ENCODE peak calls at places on chromosomes 6 and 20, in six cellular contexts. E is heart left ventricle, B is endothelial cell of umbilical vein, A is HCT116, T is tibial nerve, I is esophagus muscularis mucosa. U is an unnamed sample.

GRCh38 chr20:1854246-1854645 is 41.0 kb upstream of the SIRPA start:
- DNase-seq in E (no peak), B (no peak), A (no peak), T (no peak), I (no peak), U (no peak)

GRCh38 chr6:127561660-127562059 is 15.3 kb upstream of the C6orf58 start:
- DNase-seq in E (no peak), B (no peak), A (peak; percentile 46), T (no peak), I (no peak), U (no peak)

GRCh38 chr6:46606318-46606717 is 46.3 kb downstream of the CYP39A1 start:
- DNase-seq in E (no peak), B (no peak), A (no peak), T (no peak), I (no peak), U (no peak)

GRCh38 chr6:166058064-166058739 is 109.4 kb downstream of the TBXT start:
- DNase-seq in E (peak; percentile 44), B (no peak), A (no peak), T (no peak), I (no peak), U (peak; percentile 70)

GRCh38 chr20:39338977-39339376 is 376.8 kb downstream of the DHX35 start:
- DNase-seq in E (peak; percentile 28), B (no peak), A (no peak), T (no peak), I (no peak), U (no peak)

GRCh38 chr6:158783851-158784250 is 35.3 kb downstream of the EZR start:
- DNase-seq in E (no peak), B (no peak), A (no peak), T (no peak), I (no peak), U (no peak)

GRCh38 chr6:137488736-137489409 is 5.3 kb downstream of the OLIG3 start:
- DNase-seq in E (no peak), B (no peak), A (no peak), T (no peak), I (peak; percentile 90), U (no peak)

GRCh38 chr6:30730611-30731435 is 10.7 kb downstream of the TUBB start:
- DNase-seq in E (peak; percentile 71), B (peak; percentile 83), A (peak; percentile 77), T (peak; percentile 31), I (no peak), U (peak; percentile 59)

GRCh38 chr6:140105857-140106256 is 731.4 kb upstream of the CITED2 start:
- DNase-seq in E (no peak), B (no peak), A (peak; percentile 37), T (no peak), I (no peak), U (no peak)

GRCh38 chr6:19399406-19399805 is 437.8 kb upstream of the ID4 start:
- DNase-seq in E (no peak), B (no peak), A (no peak), T (peak; percentile 18), I (no peak), U (peak; percentile 58)

GRCh38 chr20:63740501-63741353 is 1.2 kb downstream of the SLC2A4RG start:
- DNase-seq in E (peak; percentile 93), B (peak; percentile 86), A (peak; percentile 48), T (peak; percentile 94), I (peak; percentile 97), U (peak; percentile 96)

GRCh38 chr6:105890521-105891244 is 195.5 kb upstream of the PRDM1 start:
- DNase-seq in E (no peak), B (no peak), A (no peak), T (no peak), I (peak; percentile 4), U (no peak)

GRCh38 chr6:26022166-26022510 is 59.5 kb downstream of the TRIM38 start:
- DNase-seq in E (peak; percentile 76), B (peak; percentile 90), A (peak; percentile 71), T (no peak), I (no peak), U (peak; percentile 59)

GRCh38 chr6:160122744-160123143 is 1.1 kb downstream of the SLC22A1 start:
- DNase-seq in E (no peak), B (no peak), A (no peak), T (no peak), I (no peak), U (no peak)
- TF ChIP-seq POLR2A in E (no peak), B (no peak), A (no peak), T (no peak), I (no peak), U (no peak)

GRCh38 chr6:74451953-74452352 is 753.9 kb downstream of the COL12A1 start:
- DNase-seq in E (no peak), B (no peak), A (no peak), T (no peak), I (no peak), U (no peak)

GRCh38 chr6:74459260-74459659 is 746.6 kb downstream of the COL12A1 start:
- DNase-seq in E (no peak), B (no peak), A (no peak), T (no peak), I (no peak), U (no peak)

GRCh38 chr6:74458536-74458935 is 747.3 kb downstream of the COL12A1 start:
- DNase-seq in E (no peak), B (no peak), A (no peak), T (no peak), I (no peak), U (no peak)

GRCh38 chr6:74455786-74456185 is 750.1 kb downstream of the COL12A1 start:
- DNase-seq in E (no peak), B (no peak), A (no peak), T (no peak), I (no peak), U (no peak)
- TF ChIP-seq CTCF in E (no peak), B (no peak), A (no peak), T (no peak), I (no peak), U (no peak)

GRCh38 chr6:31884528-31885035 is 5.8 kb upstream of the SLC44A4 start:
- DNase-seq in E (no peak), B (no peak), A (no peak), T (no peak), I (no peak), U (no peak)
- H3K36me3 ChIP-seq in E (no peaks in the 10 kb centered on the region), B (peaks cover 67% of the 10 kb centered on the region), A (peaks cover 76% of the 10 kb centered on the region), T (peaks cover 100% of the 10 kb centered on the region), I (peaks cover 100% of the 10 kb centered on the region), U (no peaks in the 10 kb centered on the region)

DNA sequence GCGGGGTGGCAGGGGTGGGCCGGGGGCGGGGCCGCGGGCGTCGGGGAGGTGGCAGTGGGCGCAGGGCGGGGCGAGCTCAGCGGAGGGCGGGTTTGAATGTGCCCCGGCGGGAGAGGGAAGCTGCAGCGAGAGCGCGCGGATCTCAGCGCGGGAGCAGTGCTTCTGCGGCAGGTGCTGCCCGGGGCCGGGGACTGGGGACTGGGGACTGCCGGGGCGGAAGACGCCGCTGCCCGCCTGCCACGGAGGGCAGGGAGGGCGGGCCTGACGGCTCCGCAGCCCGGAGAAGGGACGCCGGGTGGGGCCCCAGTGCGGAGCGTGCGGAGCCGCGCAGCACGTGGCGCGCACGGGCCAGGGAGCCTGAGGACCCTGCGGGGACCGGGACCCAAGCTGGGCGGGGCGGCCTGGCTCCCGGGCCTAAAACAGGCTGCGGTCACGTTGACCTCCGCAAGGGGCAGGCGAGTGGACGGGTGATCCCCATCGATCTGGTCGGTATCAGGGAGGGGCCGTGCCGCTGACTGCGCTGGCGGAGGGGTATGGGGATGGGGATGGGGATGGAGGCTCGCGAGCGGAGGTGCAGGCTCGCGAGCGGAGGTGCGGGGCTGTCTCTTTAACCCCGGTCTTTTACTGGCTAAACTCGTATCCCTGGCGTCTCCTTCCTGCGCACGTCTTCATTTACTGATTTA is at the start of gene SLC29A1:
- DNase-seq in E (peak; percentile 85), B (peak; percentile 66), A (no peak), T (peak; percentile 71), I (no peak), U (peak; percentile 74)
- TF ChIP-seq POLR2A in E (no peak), B (peak; percentile 71), A (peak; percentile 53), T (no peak), I (no peak), U (peak; percentile 38)

DNA sequence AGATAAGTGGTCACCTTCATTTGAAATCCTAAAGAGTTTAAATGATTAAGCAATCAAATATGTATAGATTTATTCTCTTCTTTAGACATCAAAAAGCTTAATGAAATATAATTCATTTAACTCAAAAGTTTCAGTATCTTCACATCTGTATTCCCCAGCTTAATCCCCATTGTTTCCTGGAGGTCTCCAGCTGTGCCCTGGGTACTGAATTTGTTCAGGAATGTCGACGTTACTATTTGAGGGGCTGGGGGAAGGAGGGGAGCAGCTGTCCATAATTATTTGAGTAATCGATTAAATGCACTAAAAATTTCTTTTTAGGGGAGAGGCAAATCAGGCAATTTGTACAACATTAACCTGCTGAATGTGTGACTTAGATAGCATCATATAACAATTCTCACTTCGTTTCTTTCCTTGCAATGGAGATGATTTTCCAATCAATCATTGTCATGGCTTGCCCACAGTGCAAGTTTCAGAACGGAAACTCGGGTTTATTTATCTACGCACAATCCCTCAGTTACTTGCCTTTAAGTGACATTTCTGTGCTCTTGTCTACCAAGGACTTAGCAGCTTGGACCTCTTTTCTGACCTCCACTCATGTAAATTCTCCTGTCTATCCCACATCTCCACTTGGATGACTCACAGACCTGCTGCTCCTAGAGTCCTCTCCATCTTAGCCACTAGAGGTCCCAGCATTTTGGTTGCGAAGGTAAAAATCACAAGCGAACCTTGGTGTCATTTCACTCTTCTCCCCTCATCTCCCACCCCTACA is 3.9 kb downstream of the DOK5 start:
- DNase-seq in E (no peak), B (no peak), A (peak; percentile 4), T (no peak), I (no peak), U (no peak)
- TF ChIP-seq CTCF in E (no peak), B (peak; percentile 10), A (no peak), T (no peak), I (no peak), U (no peak)

GRCh38 chr6:107813555-107814194 is 10.4 kb downstream of the SCML4 start:
- DNase-seq in E (no peak), B (no peak), A (no peak), T (no peak), I (peak; percentile 74), U (no peak)

GRCh38 chr6:107812370-107812769 is 11.7 kb downstream of the SCML4 start:
- DNase-seq in E (no peak), B (no peak), A (no peak), T (no peak), I (peak; percentile 90), U (no peak)

GRCh38 chr6:107809966-107810365 is 14.1 kb downstream of the SCML4 start:
- DNase-seq in E (no peak), B (no peak), A (no peak), T (no peak), I (peak; percentile 70), U (no peak)

GRCh38 chr6:107815846-107816245 is 8.3 kb downstream of the SCML4 start:
- DNase-seq in E (no peak), B (no peak), A (no peak), T (no peak), I (peak; percentile 39), U (no peak)

DNA sequence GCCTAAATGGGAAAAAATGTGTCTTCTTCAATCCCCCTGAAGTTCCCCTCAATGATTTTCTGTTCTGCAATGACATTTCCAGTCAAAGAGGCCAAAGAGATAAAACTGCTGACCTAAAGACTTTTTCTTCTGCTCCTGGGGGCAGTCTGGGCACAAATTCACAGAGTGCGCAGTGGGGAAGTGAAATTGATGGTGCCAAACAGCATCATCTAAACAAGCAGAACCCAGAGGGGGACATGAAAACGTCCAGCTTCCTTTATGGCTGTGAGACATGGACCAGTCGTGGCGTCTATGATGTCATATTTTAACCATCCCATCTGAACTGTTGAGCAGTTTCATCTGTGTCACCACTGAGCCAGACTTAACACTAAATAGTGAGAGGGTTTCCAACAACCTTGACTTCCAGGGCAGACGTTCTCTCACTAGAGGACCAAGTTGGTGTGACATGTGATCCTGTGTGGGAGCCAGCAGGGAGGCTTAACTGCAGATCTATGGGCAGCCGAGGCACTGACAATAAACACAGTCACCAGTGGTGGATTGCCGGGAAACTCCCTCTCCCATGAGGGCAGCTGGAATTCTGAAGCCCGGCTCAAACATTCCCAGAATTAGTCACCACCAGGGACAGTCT is 12.4 kb downstream of the SCML4 start:
- DNase-seq in E (no peak), B (no peak), A (no peak), T (no peak), I (peak; percentile 82), U (no peak)
- H3K36me3 ChIP-seq in E (no peaks in the 10 kb centered on the region), B (no peaks in the 10 kb centered on the region), A (no peaks in the 10 kb centered on the region), T (no peaks in the 10 kb centered on the region), I (no peaks in the 10 kb centered on the region), U (no peaks in the 10 kb centered on the region)

U was measured in uterus.